ENCODE peak calls at places on chromosome 1, in four cellular contexts. M is heart left ventricle; Y is GM23248; F is naive thymus-derived CD4-positive, alpha-beta T cell. J is an unnamed sample. For H3K9me3, the result is how much of the 10 kb centered on the place peaks cover.

GRCh38 chr1:229624906-229625871 is 733 bp downstream of the TAF5L start:
- DNase-seq in Y (peak), M (peak), F (peak), J (peak)

GRCh38 chr1:12359734-12360133 is 129.9 kb downstream of the VPS13D start:
- DNase-seq in Y (no peak), F (no peak), M (no peak), J (no peak)

GRCh38 chr1:8660455-8660854 is 157.0 kb downstream of the RERE start:
- DNase-seq in F (no peak), M (peak), Y (peak), J (no peak)

GRCh38 chr1:119968068-119968492 is 71.8 kb upstream of the ADAM30 start:
- DNase-seq in Y (peak), F (peak), M (peak), J (peak)

GRCh38 chr1:50659107-50659628 is 235.9 kb upstream of the DMRTA2 start:
- DNase-seq in Y (no peak), M (no peak), F (no peak), J (no peak)

GRCh38 chr1:224450956-224451350 is 16.4 kb upstream of the WDR26 start:
- DNase-seq in F (no peak), M (no peak), Y (no peak), J (no peak)

GRCh38 chr1:109802136-109802900 is 38.6 kb upstream of the EPS8L3 start:
- DNase-seq in Y (no peak), M (peak), F (peak), J (peak)

GRCh38 chr1:28358701-28359100 is 10.8 kb upstream of the PHACTR4 start:
- DNase-seq in F (no peak), Y (no peak), M (no peak), J (no peak)

GRCh38 chr1:45566722-45567121 is 16.1 kb downstream of the AKR1A1 start:
- DNase-seq in F (no peak), M (peak), Y (no peak), J (no peak)

GRCh38 chr1:94416901-94417701 is 1.1 kb upstream of the ABCD3 start:
- DNase-seq in M (peak), Y (peak), F (no peak), J (no peak)

DNA sequence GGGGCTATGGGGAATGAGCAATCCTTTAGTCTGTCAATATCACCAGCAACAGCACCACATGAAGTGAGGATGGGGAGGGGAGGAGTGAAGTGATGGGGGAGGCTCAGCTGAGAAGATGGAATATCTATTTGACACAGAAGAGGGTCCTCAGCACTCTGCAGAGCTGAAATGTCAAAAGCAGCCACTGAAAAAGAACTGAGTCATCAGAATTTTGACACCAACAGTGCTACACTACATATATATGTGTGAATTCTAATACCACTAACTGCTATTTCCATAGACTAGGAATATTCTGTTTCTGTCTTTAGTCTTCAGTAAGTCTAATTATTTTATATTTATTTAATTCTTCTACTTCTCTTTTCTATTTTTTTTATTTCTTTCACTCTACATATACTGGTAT is 427.0 kb upstream of the PBX1 start:
- DNase-seq in Y (no peak), M (no peak), F (no peak), J (no peak)
- H3K9me3 ChIP-seq in Y (under half), M (under half), F (under half), J (under half)

GRCh38 chr1:13585996-13586395 is 2.4 kb downstream of the PDPN start:
- DNase-seq in F (no peak), Y (no peak), M (no peak), J (no peak)
- H3K9me3 ChIP-seq in F (under half), Y (under half), M (under half), J (under half)

GRCh38 chr1:227587968-227588367 is 24.6 kb downstream of the ZNF678 start:
- DNase-seq in F (no peak), Y (no peak), M (no peak), J (no peak)
- H3K9me3 ChIP-seq in F (half or more), Y (under half), M (under half), J (under half)

DNA sequence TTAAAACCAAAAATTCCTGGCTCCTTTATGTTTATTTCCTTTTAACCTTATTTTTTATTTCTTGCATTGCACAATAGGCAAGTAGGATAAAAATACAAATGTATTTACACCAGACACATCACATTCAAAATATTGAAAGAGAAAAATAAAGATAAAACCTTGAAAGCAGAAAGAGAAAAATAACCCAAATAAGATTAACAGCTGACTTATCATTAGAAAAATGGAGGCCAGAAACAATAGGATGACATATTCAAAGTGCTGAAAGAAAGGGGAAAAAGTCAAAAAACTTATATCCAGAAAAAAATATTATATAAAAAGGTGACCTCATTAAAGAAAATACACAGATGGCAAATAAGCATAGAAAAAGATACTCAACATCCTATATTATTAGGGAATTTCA is 459.4 kb downstream of the NUF2 start:
- DNase-seq in F (no peak), M (no peak), Y (no peak), J (no peak)
- H3K9me3 ChIP-seq in F (under half), M (under half), Y (under half), J (under half)

GRCh38 chr1:152519876-152520275 is 5.6 kb downstream of the CRCT1 start:
- DNase-seq in Y (no peak), M (no peak), F (no peak), J (no peak)
- H3K9me3 ChIP-seq in Y (under half), M (under half), F (under half), J (under half)

GRCh38 chr1:63317007-63317813 is 5.2 kb upstream of the FOXD3 start:
- DNase-seq in M (peak), Y (peak), F (peak), J (peak)
- H3K9me3 ChIP-seq in M (under half), Y (under half), F (under half), J (under half)

GRCh38 chr1:49630156-49630555 is 393.6 kb downstream of the AGBL4 start:
- DNase-seq in M (no peak), F (no peak), Y (no peak), J (no peak)
- H3K9me3 ChIP-seq in M (under half), F (under half), Y (under half), J (under half)

DNA sequence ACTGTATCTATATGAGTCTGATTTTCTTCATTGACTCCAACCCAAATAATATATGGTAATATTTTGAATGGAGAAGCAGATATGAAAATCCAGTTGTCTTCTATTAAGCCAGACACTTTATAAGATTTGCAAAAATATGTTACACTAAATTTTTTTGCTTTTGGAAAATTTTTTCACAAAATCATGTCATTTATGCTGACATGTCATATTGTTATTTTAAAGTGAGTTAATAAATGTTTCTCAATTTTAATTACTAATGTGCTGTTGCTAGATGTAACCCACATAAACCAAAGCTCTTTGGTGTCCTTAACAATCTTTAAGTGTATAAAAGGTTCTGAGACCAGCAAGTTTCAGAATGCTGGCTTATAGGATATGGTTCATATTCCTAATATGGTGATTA is 142.5 kb downstream of the HS2ST1 start:
- DNase-seq in F (no peak), M (no peak), Y (no peak), J (no peak)
- H3K9me3 ChIP-seq in F (under half), M (under half), Y (under half), J (under half)

GRCh38 chr1:207186503-207186902 is 82.5 kb downstream of the C4BPA start:
- DNase-seq in Y (peak), F (no peak), M (no peak), J (no peak)
- H3K9me3 ChIP-seq in Y (under half), F (under half), M (under half), J (under half)

J was measured in T-helper 17 cell.